ENCODE peak calls at places on chromosomes 2 and 18, in ten cellular contexts. Q is spleen, U is fibroblast of the aortic adventitia, T is brain microvascular endothelial cell, Y is GM23338, K is HL-60, J is AG09309, P is mucosa of descending colon, B is lower lobe of right lung, S is heart left ventricle. A is an unnamed sample.
A peak's percentile ranks its signal among the peaks of the same experiment; 100 is the strongest.

GRCh38 chr2:144938308-144938709 is 418.4 kb upstream of the ZEB2 start:
- DNase-seq in Q (no peak), U (peak; percentile 94), T (peak; percentile 86), Y (no peak), K (no peak), J (peak; percentile 44), P (no peak), B (no peak), S (peak; percentile 49), A (no peak)

GRCh38 chr18:63119647-63120046 is 199.9 kb downstream of the BCL2 start:
- DNase-seq in Q (no peak), U (peak; percentile 28), T (no peak), Y (peak; percentile 66), K (peak; percentile 69), J (peak; percentile 5), P (no peak), B (no peak), S (peak; percentile 33), A (peak; percentile 3)

GRCh38 chr2:71548589-71549485 is 95.5 kb downstream of the DYSF start:
- DNase-seq in Q (peak; percentile 87), U (peak; percentile 55), T (peak; percentile 62), Y (peak; percentile 88), K (peak; percentile 67), J (no peak), P (peak; percentile 64), B (peak; percentile 79), S (peak; percentile 56), A (peak; percentile 52)

GRCh38 chr18:45777393-45777792 is 48.1 kb upstream of the SIGLEC15 start:
- DNase-seq in Q (no peak), U (peak; percentile 95), T (peak; percentile 91), Y (no peak), K (no peak), J (peak; percentile 86), P (no peak), B (no peak), S (no peak), A (no peak)

GRCh38 chr18:48308027-48308635 is 101.1 kb downstream of the ZBTB7C start:
- DNase-seq in Q (peak; percentile 57), U (no peak), T (no peak), Y (no peak), K (no peak), J (no peak), P (no peak), B (no peak), S (no peak), A (no peak)

GRCh38 chr2:109679627-109680026 is 65.5 kb downstream of the SOWAHC start:
- DNase-seq in Q (no peak), U (no peak), T (no peak), Y (peak; percentile 24), K (no peak), J (no peak), P (no peak), B (no peak), S (no peak), A (no peak)

GRCh38 chr2:140786585-140786984 is 1344.2 kb downstream of the LRP1B start:
- DNase-seq in Q (no peak), U (no peak), T (no peak), Y (peak; percentile 16), K (no peak), J (no peak), P (no peak), B (no peak), S (no peak), A (no peak)

GRCh38 chr2:233832869-233833812 is 21.2 kb downstream of the HJURP start:
- DNase-seq in Q (peak; percentile 46), U (peak; percentile 88), T (peak; percentile 53), Y (peak; percentile 87), K (no peak), J (peak; percentile 48), P (no peak), B (no peak), S (no peak), A (no peak)

GRCh38 chr2:31138037-31138962 is at the start of gene GALNT14:
- DNase-seq in Q (peak; percentile 94), U (peak; percentile 23), T (peak; percentile 16), Y (peak; percentile 81), K (peak; percentile 78), J (no peak), P (peak; percentile 71), B (peak; percentile 73), S (peak; percentile 54), A (no peak)

GRCh38 chr2:179917272-179917671 is 55.9 kb upstream of the ZNF385B start:
- DNase-seq in Q (no peak), U (peak; percentile 90), T (peak; percentile 45), Y (no peak), K (no peak), J (peak; percentile 62), P (no peak), B (no peak), S (no peak), A (no peak)

GRCh38 chr2:20506281-20506685 is 59.4 kb downstream of the RHOB start:
- DNase-seq in Q (no peak), U (peak; percentile 54), T (peak; percentile 59), Y (peak; percentile 26), K (no peak), J (no peak), P (no peak), B (no peak), S (no peak), A (no peak)

GRCh38 chr2:113240150-113240914 is 38.4 kb downstream of the PAX8 start:
- DNase-seq in Q (peak; percentile 88), U (peak; percentile 97), T (peak; percentile 85), Y (no peak), K (no peak), J (peak; percentile 89), P (peak; percentile 86), B (peak; percentile 81), S (peak; percentile 86), A (peak; percentile 70)

GRCh38 chr2:208657468-208657867 is 250.9 kb downstream of the PTH2R start:
- DNase-seq in Q (no peak), U (no peak), T (no peak), Y (peak; percentile 54), K (no peak), J (no peak), P (no peak), B (no peak), S (no peak), A (no peak)

GRCh38 chr2:88071365-88071764 is 3.7 kb downstream of the SMYD1 start:
- DNase-seq in Q (no peak), U (no peak), T (no peak), Y (peak; percentile 60), K (no peak), J (no peak), P (no peak), B (no peak), S (no peak), A (no peak)

GRCh38 chr2:88069117-88069516 is 1.5 kb downstream of the SMYD1 start:
- DNase-seq in Q (no peak), U (no peak), T (no peak), Y (no peak), K (no peak), J (no peak), P (no peak), B (no peak), S (no peak), A (no peak)

GRCh38 chr2:88067598-88067997 is at the start of gene SMYD1:
- DNase-seq in Q (no peak), U (no peak), T (no peak), Y (no peak), K (no peak), J (no peak), P (no peak), B (no peak), S (peak; percentile 58), A (no peak)

GRCh38 chr2:88068044-88068443 is 419 bp downstream of the SMYD1 start:
- DNase-seq in Q (no peak), U (no peak), T (no peak), Y (no peak), K (no peak), J (no peak), P (no peak), B (no peak), S (no peak), A (no peak)

GRCh38 chr2:88070055-88070454 is 2.4 kb downstream of the SMYD1 start:
- DNase-seq in Q (no peak), U (no peak), T (no peak), Y (no peak), K (no peak), J (no peak), P (no peak), B (no peak), S (no peak), A (no peak)
- H3K4me3 ChIP-seq in Q (no peak overlapping the region), U (no peak overlapping the region), T (no peak overlapping the region), Y (no peak overlapping the region), K (no peak overlapping the region), J (no peak overlapping the region), P (no peak overlapping the region), B (no peak overlapping the region), S (peak overlapping the region; percentile 44), A (no peak overlapping the region)

DNA sequence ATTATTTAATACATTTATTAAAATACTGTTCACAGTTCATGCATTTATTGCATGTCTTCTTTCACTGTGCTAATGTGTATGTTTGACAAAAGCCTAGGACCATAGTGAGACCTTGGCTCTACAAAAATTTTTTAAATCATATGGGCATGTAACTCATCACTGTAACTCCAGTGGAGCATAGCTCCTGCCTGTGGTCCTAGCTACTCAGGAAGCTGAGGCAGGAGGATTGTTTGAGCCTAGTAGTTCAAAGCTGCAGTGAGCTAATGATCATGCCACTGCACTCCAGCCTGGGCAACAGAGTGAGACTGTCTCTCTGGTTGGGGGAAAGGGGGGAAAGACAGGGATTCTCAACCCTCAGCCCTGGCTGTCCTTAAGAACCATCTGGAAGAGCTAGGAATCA is 137.8 kb downstream of the PRKCE start:
- DNase-seq in Q (no peak), U (no peak), T (no peak), Y (no peak), K (no peak), J (no peak), P (no peak), B (no peak), S (no peak), A (no peak)
- TF ChIP-seq CTCF in Q (no peak), U (no peak), T (no peak), Y (no peak), K (no peak), J (no peak), P (no peak), B (no peak), S (no peak), A (no peak)

DNA sequence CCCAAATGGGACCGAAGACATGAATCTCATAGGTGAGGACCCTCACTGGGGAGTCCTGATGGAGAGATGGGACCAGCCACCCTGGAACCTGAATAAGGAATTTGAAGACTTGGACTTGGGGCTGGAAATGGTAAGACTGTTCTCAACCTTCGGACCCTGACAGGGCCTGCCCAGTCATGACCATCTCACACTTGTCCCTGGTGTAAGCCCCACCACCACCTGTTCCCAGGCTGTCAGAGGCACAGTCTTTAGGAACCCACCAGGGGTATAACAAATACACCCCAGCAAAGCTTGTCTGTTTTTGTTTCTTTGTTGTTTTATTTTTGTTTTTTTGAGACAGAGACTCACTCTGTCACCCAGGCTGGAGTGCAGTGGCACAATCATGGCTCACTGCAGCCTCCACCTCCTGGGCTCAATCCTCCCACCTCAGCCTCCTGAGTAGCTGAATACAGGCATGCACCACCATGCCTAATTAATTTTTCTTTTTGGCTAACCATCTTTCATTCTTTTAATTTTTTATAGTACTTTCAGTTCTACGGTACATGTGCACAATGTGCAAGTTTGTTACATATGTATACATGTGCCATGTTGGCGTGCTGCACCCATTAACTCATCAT is 106.1 kb downstream of the GFPT1 start:
- DNase-seq in Q (no peak), U (no peak), T (no peak), Y (no peak), K (no peak), J (no peak), P (no peak), B (no peak), S (no peak), A (no peak)
- H3K4me3 ChIP-seq in Q (no peak overlapping the region), U (no peak overlapping the region), T (no peak overlapping the region), Y (no peak overlapping the region), K (no peak overlapping the region), J (no peak overlapping the region), P (no peak overlapping the region), B (no peak overlapping the region), S (no peak overlapping the region), A (no peak overlapping the region)

GRCh38 chr2:26729311-26729710 is 34.8 kb upstream of the SLC35F6 start:
- DNase-seq in Q (no peak), U (no peak), T (no peak), Y (no peak), K (no peak), J (no peak), P (no peak), B (no peak), S (no peak), A (no peak)
- TF ChIP-seq CTCF in Q (no peak), U (no peak), T (no peak), Y (no peak), K (no peak), J (no peak), P (no peak), B (no peak), S (no peak), A (no peak)

A was measured in HFF-Myc.